ENCODE peak calls at places on chromosomes 7 and 10, in ten cellular contexts. B, H, D, K, Z, S, L, A, W and J are unnamed samples.
A peak's percentile ranks its signal among the peaks of the same experiment; 100 is the strongest.

GRCh38 chr7:128404826-128405344 is 4.9 kb downstream of the IMPDH1 start:
- DNase-seq in B (no peak), H (peak; percentile 30), D (no peak), K (peak; percentile 30), Z (no peak), S (no peak), L (no peak), A (no peak), W (no peak), J (no peak)

GRCh38 chr7:27130540-27131389 is at the start of gene HOXA4:
- DNase-seq in B (no peak), H (peak; percentile 90), D (peak; percentile 65), K (peak; percentile 89), Z (no peak), S (peak; percentile 78), L (no peak), A (peak; percentile 73), W (peak; percentile 73), J (no peak)

GRCh38 chr7:130385600-130386066 is 5.3 kb downstream of the CPA1 start:
- DNase-seq in B (no peak), H (no peak), D (no peak), K (no peak), Z (no peak), S (no peak), L (no peak), A (peak; percentile 38), W (no peak), J (no peak)

GRCh38 chr10:63798599-63799498 is 277.6 kb downstream of the REEP3 start:
- DNase-seq in B (peak; percentile 95), H (peak; percentile 89), D (no peak), K (peak; percentile 57), Z (peak; percentile 3), S (no peak), L (peak; percentile 62), A (no peak), W (no peak), J (peak; percentile 20)

GRCh38 chr10:119620241-119620753 is 23.5 kb upstream of the TIAL1 start:
- DNase-seq in B (peak; percentile 34), H (peak; percentile 33), D (no peak), K (peak; percentile 21), Z (no peak), S (no peak), L (no peak), A (no peak), W (no peak), J (no peak)

GRCh38 chr10:98323221-98324164 is 55.5 kb upstream of the LOXL4 start:
- DNase-seq in B (peak; percentile 70), H (peak; percentile 98), D (no peak), K (peak; percentile 69), Z (peak; percentile 64), S (no peak), L (peak; percentile 54), A (no peak), W (peak; percentile 93), J (peak; percentile 73)

GRCh38 chr7:44411306-44411705 is 79.2 kb downstream of the NUDCD3 start:
- DNase-seq in B (peak; percentile 21), H (peak; percentile 25), D (no peak), K (no peak), Z (no peak), S (no peak), L (no peak), A (no peak), W (no peak), J (no peak)

GRCh38 chr7:47150497-47151260 is 431.2 kb downstream of the TNS3 start:
- DNase-seq in B (peak; percentile 34), H (peak; percentile 46), D (no peak), K (no peak), Z (no peak), S (no peak), L (no peak), A (no peak), W (no peak), J (no peak)

GRCh38 chr7:2017483-2017891 is 215.3 kb downstream of the MAD1L1 start:
- DNase-seq in B (no peak), H (no peak), D (no peak), K (no peak), Z (no peak), S (no peak), L (no peak), A (no peak), W (no peak), J (no peak)

GRCh38 chr10:44478040-44478439 is 93.1 kb upstream of the CXCL12 start:
- DNase-seq in B (peak; percentile 17), H (no peak), D (no peak), K (no peak), Z (no peak), S (no peak), L (no peak), A (no peak), W (no peak), J (no peak)